ENCODE peak calls at places on chromosomes 7 and 10, in eight cellular contexts. One of them, this sample, is unnamed.

GRCh38 chr7:127390817-127391590 is 1.5 kb downstream of the ZNF800 start:
- DNase-seq in PC-9: no peak
- DNase-seq in heart right ventricle: no peak
- DNase-seq in H9: no peak
- DNase-seq in gastrocnemius medialis: no peak
- DNase-seq in right cardiac atrium: no peak
- DNase-seq in endothelial cell of umbilical vein: no peak
- DNase-seq in CD8-positive, alpha-beta memory T cell: no peak
- DNase-seq in this sample: no peak

GRCh38 chr10:22911889-22912762 is 15.7 kb upstream of the ARMC3 start:
- DNase-seq in right cardiac atrium: peak
- DNase-seq in heart right ventricle: peak
- DNase-seq in endothelial cell of umbilical vein: peak
- DNase-seq in gastrocnemius medialis: no peak
- DNase-seq in CD8-positive, alpha-beta memory T cell: no peak
- DNase-seq in PC-9: no peak
- DNase-seq in H9: no peak
- DNase-seq in this sample: no peak

GRCh38 chr7:129078455-129078854 is 23.5 kb upstream of the TNPO3 start:
- DNase-seq in endothelial cell of umbilical vein: no peak
- DNase-seq in gastrocnemius medialis: no peak
- DNase-seq in PC-9: no peak
- DNase-seq in right cardiac atrium: no peak
- DNase-seq in H9: no peak
- DNase-seq in heart right ventricle: no peak
- DNase-seq in CD8-positive, alpha-beta memory T cell: no peak
- DNase-seq in this sample: no peak

GRCh38 chr10:62732841-62733653 is 71.5 kb upstream of the ADO start:
- DNase-seq in H9: no peak
- DNase-seq in CD8-positive, alpha-beta memory T cell: peak
- DNase-seq in endothelial cell of umbilical vein: no peak
- DNase-seq in right cardiac atrium: no peak
- DNase-seq in PC-9: peak
- DNase-seq in gastrocnemius medialis: no peak
- DNase-seq in heart right ventricle: no peak
- DNase-seq in this sample: peak

GRCh38 chr10:129780158-129780557 is 183.9 kb downstream of the EBF3 start:
- DNase-seq in right cardiac atrium: no peak
- DNase-seq in CD8-positive, alpha-beta memory T cell: no peak
- DNase-seq in heart right ventricle: no peak
- DNase-seq in endothelial cell of umbilical vein: no peak
- DNase-seq in gastrocnemius medialis: no peak
- DNase-seq in PC-9: no peak
- DNase-seq in H9: no peak
- DNase-seq in this sample: no peak

GRCh38 chr10:69807122-69807521 is 5.4 kb downstream of the COL13A1 start:
- DNase-seq in right cardiac atrium: no peak
- DNase-seq in endothelial cell of umbilical vein: peak
- DNase-seq in heart right ventricle: no peak
- DNase-seq in H9: no peak
- DNase-seq in CD8-positive, alpha-beta memory T cell: no peak
- DNase-seq in PC-9: peak
- DNase-seq in gastrocnemius medialis: no peak
- DNase-seq in this sample: no peak

GRCh38 chr7:151684408-151685175 is 164.9 kb upstream of the RHEB start:
- DNase-seq in PC-9: no peak
- DNase-seq in gastrocnemius medialis: peak
- DNase-seq in endothelial cell of umbilical vein: no peak
- DNase-seq in H9: no peak
- DNase-seq in right cardiac atrium: no peak
- DNase-seq in CD8-positive, alpha-beta memory T cell: no peak
- DNase-seq in heart right ventricle: no peak
- DNase-seq in this sample: no peak

GRCh38 chr7:19585761-19586160 is 123.1 kb downstream of the POLR1F start:
- DNase-seq in H9: no peak
- DNase-seq in endothelial cell of umbilical vein: no peak
- DNase-seq in gastrocnemius medialis: no peak
- DNase-seq in PC-9: no peak
- DNase-seq in heart right ventricle: no peak
- DNase-seq in CD8-positive, alpha-beta memory T cell: no peak
- DNase-seq in right cardiac atrium: no peak
- DNase-seq in this sample: no peak

GRCh38 chr10:59091239-59091638 is 85.2 kb upstream of the PHYHIPL start:
- DNase-seq in heart right ventricle: no peak
- DNase-seq in endothelial cell of umbilical vein: no peak
- DNase-seq in right cardiac atrium: no peak
- DNase-seq in CD8-positive, alpha-beta memory T cell: no peak
- DNase-seq in gastrocnemius medialis: no peak
- DNase-seq in H9: no peak
- DNase-seq in PC-9: no peak
- DNase-seq in this sample: no peak

GRCh38 chr7:46108272-46108671 is 187.2 kb upstream of the IGFBP3 start:
- DNase-seq in gastrocnemius medialis: no peak
- DNase-seq in endothelial cell of umbilical vein: no peak
- DNase-seq in right cardiac atrium: no peak
- DNase-seq in heart right ventricle: no peak
- DNase-seq in CD8-positive, alpha-beta memory T cell: no peak
- DNase-seq in PC-9: no peak
- DNase-seq in H9: no peak
- DNase-seq in this sample: no peak

GRCh38 chr7:2034291-2035201 is 198.2 kb downstream of the MAD1L1 start:
- DNase-seq in gastrocnemius medialis: peak
- DNase-seq in CD8-positive, alpha-beta memory T cell: no peak
- DNase-seq in heart right ventricle: no peak
- DNase-seq in endothelial cell of umbilical vein: no peak
- DNase-seq in PC-9: no peak
- DNase-seq in right cardiac atrium: peak
- DNase-seq in H9: no peak
- DNase-seq in this sample: no peak

GRCh38 chr7:43291789-43292188 is 179.3 kb downstream of the HECW1 start:
- DNase-seq in right cardiac atrium: no peak
- DNase-seq in heart right ventricle: no peak
- DNase-seq in CD8-positive, alpha-beta memory T cell: no peak
- DNase-seq in endothelial cell of umbilical vein: no peak
- DNase-seq in PC-9: no peak
- DNase-seq in gastrocnemius medialis: no peak
- DNase-seq in H9: no peak
- DNase-seq in this sample: no peak

GRCh38 chr7:9013940-9014339 is 580.5 kb downstream of the NXPH1 start:
- DNase-seq in PC-9: no peak
- DNase-seq in heart right ventricle: no peak
- DNase-seq in CD8-positive, alpha-beta memory T cell: no peak
- DNase-seq in endothelial cell of umbilical vein: no peak
- DNase-seq in right cardiac atrium: no peak
- DNase-seq in gastrocnemius medialis: no peak
- DNase-seq in H9: peak
- DNase-seq in this sample: no peak

GRCh38 chr7:55491346-55491745 is 81.0 kb downstream of the VOPP1 start:
- DNase-seq in endothelial cell of umbilical vein: no peak
- DNase-seq in gastrocnemius medialis: no peak
- DNase-seq in PC-9: no peak
- DNase-seq in right cardiac atrium: no peak
- DNase-seq in heart right ventricle: no peak
- DNase-seq in CD8-positive, alpha-beta memory T cell: no peak
- DNase-seq in H9: no peak
- DNase-seq in this sample: no peak

GRCh38 chr10:132522521-132523411 is 14.8 kb upstream of the INPP5A start:
- DNase-seq in right cardiac atrium: peak
- DNase-seq in PC-9: no peak
- DNase-seq in endothelial cell of umbilical vein: no peak
- DNase-seq in CD8-positive, alpha-beta memory T cell: no peak
- DNase-seq in heart right ventricle: peak
- DNase-seq in gastrocnemius medialis: peak
- DNase-seq in H9: peak
- DNase-seq in this sample: no peak

GRCh38 chr10:17175551-17175950 is 25.9 kb downstream of the TRDMT1 start:
- DNase-seq in heart right ventricle: peak
- DNase-seq in endothelial cell of umbilical vein: peak
- DNase-seq in H9: no peak
- DNase-seq in CD8-positive, alpha-beta memory T cell: no peak
- DNase-seq in right cardiac atrium: no peak
- DNase-seq in PC-9: no peak
- DNase-seq in gastrocnemius medialis: no peak
- DNase-seq in this sample: no peak

GRCh38 chr7:46383605-46384004 is 462.5 kb upstream of the IGFBP3 start:
- DNase-seq in heart right ventricle: no peak
- DNase-seq in H9: no peak
- DNase-seq in CD8-positive, alpha-beta memory T cell: no peak
- DNase-seq in PC-9: no peak
- DNase-seq in endothelial cell of umbilical vein: no peak
- DNase-seq in gastrocnemius medialis: no peak
- DNase-seq in right cardiac atrium: no peak
- DNase-seq in this sample: peak

GRCh38 chr7:69743436-69743835 is 145.2 kb downstream of the AUTS2 start:
- DNase-seq in PC-9: no peak
- DNase-seq in endothelial cell of umbilical vein: no peak
- DNase-seq in gastrocnemius medialis: no peak
- DNase-seq in right cardiac atrium: no peak
- DNase-seq in heart right ventricle: no peak
- DNase-seq in CD8-positive, alpha-beta memory T cell: no peak
- DNase-seq in H9: no peak
- DNase-seq in this sample: no peak

GRCh38 chr10:32911285-32912016 is 46.6 kb downstream of the ITGB1 start:
- DNase-seq in right cardiac atrium: no peak
- DNase-seq in endothelial cell of umbilical vein: no peak
- DNase-seq in H9: no peak
- DNase-seq in CD8-positive, alpha-beta memory T cell: no peak
- DNase-seq in gastrocnemius medialis: no peak
- DNase-seq in PC-9: no peak
- DNase-seq in heart right ventricle: no peak
- DNase-seq in this sample: no peak

GRCh38 chr10:32906595-32906994 is 51.4 kb downstream of the ITGB1 start:
- DNase-seq in CD8-positive, alpha-beta memory T cell: no peak
- DNase-seq in endothelial cell of umbilical vein: no peak
- DNase-seq in gastrocnemius medialis: no peak
- DNase-seq in PC-9: no peak
- DNase-seq in right cardiac atrium: no peak
- DNase-seq in H9: no peak
- DNase-seq in heart right ventricle: no peak
- DNase-seq in this sample: no peak

GRCh38 chr10:32905466-32905865 is 52.6 kb downstream of the ITGB1 start:
- DNase-seq in endothelial cell of umbilical vein: no peak
- DNase-seq in PC-9: no peak
- DNase-seq in H9: no peak
- DNase-seq in right cardiac atrium: no peak
- DNase-seq in CD8-positive, alpha-beta memory T cell: no peak
- DNase-seq in heart right ventricle: no peak
- DNase-seq in gastrocnemius medialis: no peak
- DNase-seq in this sample: no peak

GRCh38 chr10:32909461-32909860 is 48.6 kb downstream of the ITGB1 start:
- DNase-seq in PC-9: no peak
- DNase-seq in heart right ventricle: no peak
- DNase-seq in H9: no peak
- DNase-seq in CD8-positive, alpha-beta memory T cell: no peak
- DNase-seq in gastrocnemius medialis: no peak
- DNase-seq in endothelial cell of umbilical vein: no peak
- DNase-seq in right cardiac atrium: no peak
- DNase-seq in this sample: no peak
- H3K27ac ChIP-seq in PC-9: no peak
- H3K27ac ChIP-seq in heart right ventricle: no peak
- H3K27ac ChIP-seq in H9: no peak
- H3K27ac ChIP-seq in CD8-positive, alpha-beta memory T cell: no peak
- H3K27ac ChIP-seq in gastrocnemius medialis: no peak
- H3K27ac ChIP-seq in endothelial cell of umbilical vein: no peak
- H3K27ac ChIP-seq in right cardiac atrium: no peak
- H3K27ac ChIP-seq in this sample: peak

GRCh38 chr10:75407296-75407715 is 5.7 kb upstream of the ZNF503 start:
- DNase-seq in CD8-positive, alpha-beta memory T cell: no peak
- DNase-seq in PC-9: no peak
- DNase-seq in heart right ventricle: no peak
- DNase-seq in right cardiac atrium: peak
- DNase-seq in gastrocnemius medialis: no peak
- DNase-seq in H9: peak
- DNase-seq in endothelial cell of umbilical vein: no peak
- DNase-seq in this sample: no peak

GRCh38 chr10:75407716-75408511 is 6.3 kb upstream of the ZNF503 start:
- DNase-seq in PC-9: peak
- DNase-seq in CD8-positive, alpha-beta memory T cell: no peak
- DNase-seq in right cardiac atrium: peak
- DNase-seq in gastrocnemius medialis: no peak
- DNase-seq in H9: peak
- DNase-seq in heart right ventricle: peak
- DNase-seq in endothelial cell of umbilical vein: no peak
- DNase-seq in this sample: no peak

GRCh38 chr10:75408512-75408881 is 6.9 kb upstream of the ZNF503 start:
- DNase-seq in H9: no peak
- DNase-seq in right cardiac atrium: peak
- DNase-seq in gastrocnemius medialis: no peak
- DNase-seq in PC-9: no peak
- DNase-seq in CD8-positive, alpha-beta memory T cell: no peak
- DNase-seq in endothelial cell of umbilical vein: no peak
- DNase-seq in heart right ventricle: peak
- DNase-seq in this sample: no peak

GRCh38 chr10:75408911-75409885 is 7.6 kb upstream of the ZNF503 start:
- DNase-seq in PC-9: peak
- DNase-seq in gastrocnemius medialis: peak
- DNase-seq in CD8-positive, alpha-beta memory T cell: no peak
- DNase-seq in heart right ventricle: peak
- DNase-seq in right cardiac atrium: peak
- DNase-seq in endothelial cell of umbilical vein: no peak
- DNase-seq in H9: peak
- DNase-seq in this sample: no peak

GRCh38 chr10:75410135-75410787 is 8.7 kb upstream of the ZNF503 start:
- DNase-seq in CD8-positive, alpha-beta memory T cell: no peak
- DNase-seq in H9: no peak
- DNase-seq in right cardiac atrium: no peak
- DNase-seq in PC-9: peak
- DNase-seq in gastrocnemius medialis: no peak
- DNase-seq in heart right ventricle: peak
- DNase-seq in endothelial cell of umbilical vein: no peak
- DNase-seq in this sample: no peak
- H3K27ac ChIP-seq in CD8-positive, alpha-beta memory T cell: no peak
- H3K27ac ChIP-seq in H9: no peak
- H3K27ac ChIP-seq in right cardiac atrium: no peak
- H3K27ac ChIP-seq in PC-9: no peak
- H3K27ac ChIP-seq in gastrocnemius medialis: no peak
- H3K27ac ChIP-seq in heart right ventricle: peak
- H3K27ac ChIP-seq in endothelial cell of umbilical vein: no peak
- H3K27ac ChIP-seq in this sample: no peak

DNA sequence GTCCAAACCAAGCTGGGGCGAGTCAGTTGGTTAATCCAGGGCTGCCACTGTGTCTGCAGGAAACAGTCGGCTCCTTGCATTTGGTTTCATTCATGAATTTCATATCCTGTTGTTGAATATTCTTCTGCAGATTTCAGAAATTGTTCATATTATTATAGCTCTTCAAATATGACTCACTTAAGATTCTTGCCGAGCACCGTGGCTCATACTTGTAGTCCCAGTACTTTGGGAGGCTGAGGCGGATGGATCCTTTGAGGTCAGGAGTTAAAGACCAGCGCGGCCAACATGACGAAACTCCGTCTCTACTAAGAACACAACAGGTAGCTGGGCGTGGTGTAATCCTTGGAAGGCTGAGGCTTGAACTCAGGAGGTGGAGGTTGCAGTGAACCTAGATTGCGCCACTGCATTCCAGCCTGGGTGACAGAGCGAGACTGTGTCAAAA is 24.0 kb downstream of the PFKP start:
- DNase-seq in CD8-positive, alpha-beta memory T cell: no peak
- DNase-seq in H9: no peak
- DNase-seq in endothelial cell of umbilical vein: peak
- DNase-seq in right cardiac atrium: peak
- DNase-seq in gastrocnemius medialis: no peak
- DNase-seq in heart right ventricle: no peak
- DNase-seq in PC-9: peak
- DNase-seq in this sample: peak
- H3K27ac ChIP-seq in CD8-positive, alpha-beta memory T cell: no peak
- H3K27ac ChIP-seq in H9: no peak
- H3K27ac ChIP-seq in endothelial cell of umbilical vein: peak
- H3K27ac ChIP-seq in right cardiac atrium: peak
- H3K27ac ChIP-seq in gastrocnemius medialis: no peak
- H3K27ac ChIP-seq in heart right ventricle: peak
- H3K27ac ChIP-seq in PC-9: peak
- H3K27ac ChIP-seq in this sample: peak

GRCh38 chr10:77553311-77553710 is 84.3 kb downstream of the KCNMA1 start:
- DNase-seq in gastrocnemius medialis: no peak
- DNase-seq in PC-9: no peak
- DNase-seq in endothelial cell of umbilical vein: no peak
- DNase-seq in right cardiac atrium: peak
- DNase-seq in CD8-positive, alpha-beta memory T cell: no peak
- DNase-seq in H9: no peak
- DNase-seq in heart right ventricle: no peak
- DNase-seq in this sample: no peak
- H3K27ac ChIP-seq in gastrocnemius medialis: peak
- H3K27ac ChIP-seq in PC-9: no peak
- H3K27ac ChIP-seq in endothelial cell of umbilical vein: no peak
- H3K27ac ChIP-seq in right cardiac atrium: no peak
- H3K27ac ChIP-seq in CD8-positive, alpha-beta memory T cell: no peak
- H3K27ac ChIP-seq in H9: no peak
- H3K27ac ChIP-seq in heart right ventricle: no peak
- H3K27ac ChIP-seq in this sample: no peak